ENCODE peak calls at places on chromosomes 1 and 21, in seven cellular contexts. G is astrocyte of the cerebellum, V is body of pancreas, M is heart left ventricle, S is SK-N-SH, F is cardiac fibroblast, E is HL-60. J is an unnamed sample.
A peak's percentile ranks its signal among the peaks of the same experiment; 100 is the strongest.

GRCh38 chr1:40853113-40853999 is 8.8 kb downstream of the CITED4 start:
- DNase-seq in G (no peak), V (no peak), M (no peak), S (no peak), F (no peak), E (no peak), J (no peak)

GRCh38 chr1:108502624-108503023 is 52.5 kb downstream of the NBPF6 start:
- DNase-seq in G (no peak), V (no peak), M (no peak), S (no peak), F (peak; percentile 15), E (no peak), J (peak; percentile 61)

GRCh38 chr1:228236744-228237143 is 28.9 kb downstream of the OBSCN start:
- DNase-seq in G (no peak), V (peak; percentile 53), M (no peak), S (no peak), F (peak; percentile 60), E (no peak), J (peak; percentile 53)

GRCh38 chr1:239262538-239262937 is 123.8 kb upstream of the CHRM3 start:
- DNase-seq in G (no peak), V (no peak), M (no peak), S (no peak), F (no peak), E (no peak), J (no peak)

GRCh38 chr1:38062361-38063288 is 16.0 kb upstream of the POU3F1 start:
- DNase-seq in G (no peak), V (no peak), M (no peak), S (peak; percentile 64), F (no peak), E (no peak), J (no peak)

GRCh38 chr1:200908158-200908868 is 13.6 kb downstream of the INAVA start:
- DNase-seq in G (no peak), V (no peak), M (no peak), S (no peak), F (no peak), E (no peak), J (no peak)

GRCh38 chr1:101150676-101151075 is 86.1 kb upstream of the S1PR1 start:
- DNase-seq in G (no peak), V (no peak), M (no peak), S (no peak), F (no peak), E (no peak), J (no peak)

GRCh38 chr1:219784660-219785391 is 143.5 kb downstream of the SLC30A10 start:
- DNase-seq in G (no peak), V (no peak), M (no peak), S (no peak), F (peak; percentile 6), E (no peak), J (peak; percentile 42)

GRCh38 chr1:3308053-3308452 is 146.4 kb upstream of the ARHGEF16 start:
- DNase-seq in G (no peak), V (no peak), M (no peak), S (no peak), F (no peak), E (no peak), J (no peak)

GRCh38 chr1:208541225-208541855 is 297.2 kb upstream of the PLXNA2 start:
- DNase-seq in G (no peak), V (no peak), M (no peak), S (no peak), F (no peak), E (no peak), J (no peak)

GRCh38 chr1:86788300-86789206 is 84.2 kb downstream of the SH3GLB1 start:
- DNase-seq in G (peak; percentile 93), V (peak; percentile 37), M (no peak), S (no peak), F (peak; percentile 91), E (peak; percentile 37), J (peak; percentile 98)

GRCh38 chr1:96313216-96313615 is 408.4 kb upstream of the PTBP2 start:
- DNase-seq in G (peak; percentile 89), V (no peak), M (no peak), S (no peak), F (peak; percentile 75), E (no peak), J (peak; percentile 86)

GRCh38 chr21:18053151-18053550 is 191.5 kb upstream of the CHODL start:
- DNase-seq in G (no peak), V (no peak), M (no peak), S (no peak), F (no peak), E (no peak), J (no peak)

GRCh38 chr1:50474859-50475809 is 51.9 kb upstream of the DMRTA2 start:
- DNase-seq in G (no peak), V (no peak), M (no peak), S (no peak), F (no peak), E (no peak), J (peak; percentile 7)

GRCh38 chr1:28680141-28680540 is 11.6 kb downstream of the GMEB1 start:
- DNase-seq in G (no peak), V (no peak), M (no peak), S (no peak), F (no peak), E (no peak), J (no peak)

GRCh38 chr21:44723177-44724131 is 12.1 kb upstream of the TSPEAR start:
- DNase-seq in G (no peak), V (no peak), M (no peak), S (no peak), F (no peak), E (no peak), J (no peak)

GRCh38 chr1:21064057-21064456 is 112.6 kb downstream of the EIF4G3 start:
- DNase-seq in G (no peak), V (no peak), M (no peak), S (peak; percentile 16), F (no peak), E (no peak), J (no peak)

DNA sequence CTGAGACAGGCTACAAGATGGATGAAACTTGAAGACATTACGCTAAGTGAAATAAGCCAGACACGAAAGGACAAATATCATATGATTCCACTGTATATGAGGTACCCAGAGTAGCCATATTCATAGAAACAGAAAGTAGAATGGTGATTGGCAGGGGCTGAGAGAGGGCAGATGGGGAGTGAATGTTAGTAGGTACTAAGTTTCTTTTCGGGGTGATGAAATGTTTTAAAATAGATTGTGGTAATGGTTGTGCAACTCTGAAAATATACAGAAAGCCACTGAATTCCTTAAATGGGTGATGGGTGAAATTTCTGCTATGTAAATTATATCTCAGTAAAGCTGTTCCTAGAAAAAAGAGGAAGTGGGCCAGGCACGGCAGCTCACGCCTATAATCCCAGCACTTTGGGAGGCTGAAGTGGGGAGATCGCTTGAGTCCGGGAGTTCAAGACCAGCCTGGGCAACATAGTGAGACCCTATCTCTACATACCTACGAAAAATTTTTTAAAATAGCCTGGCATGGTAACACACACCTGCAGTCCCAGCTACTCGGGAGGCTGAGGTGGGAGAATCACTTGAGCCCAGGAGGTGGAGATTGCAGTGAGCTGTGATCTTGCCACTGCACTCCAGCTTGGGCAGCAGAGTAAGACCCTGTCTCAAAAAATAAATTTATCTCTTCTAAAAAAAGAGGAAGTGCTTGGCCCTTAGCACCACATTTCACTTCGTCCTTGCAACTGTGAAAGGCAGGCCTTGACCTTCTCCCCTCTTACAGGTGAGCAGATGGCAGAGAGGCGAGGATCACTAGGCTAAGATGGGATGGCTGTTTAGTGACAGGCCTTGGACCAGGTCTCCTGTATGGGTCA is 16.0 kb downstream of the SLC27A3 start:
- DNase-seq in G (peak; percentile 51), V (peak; percentile 53), M (no peak), S (no peak), F (peak; percentile 92), E (peak; percentile 92), J (peak; percentile 88)
- H3K4me3 ChIP-seq in G (no peak overlapping the region), V (no peak overlapping the region), M (no peak overlapping the region), S (no peak overlapping the region), F (peak overlapping the region; percentile 14), E (peak overlapping the region; percentile 22), J (peak overlapping the region; percentile 25)

DNA sequence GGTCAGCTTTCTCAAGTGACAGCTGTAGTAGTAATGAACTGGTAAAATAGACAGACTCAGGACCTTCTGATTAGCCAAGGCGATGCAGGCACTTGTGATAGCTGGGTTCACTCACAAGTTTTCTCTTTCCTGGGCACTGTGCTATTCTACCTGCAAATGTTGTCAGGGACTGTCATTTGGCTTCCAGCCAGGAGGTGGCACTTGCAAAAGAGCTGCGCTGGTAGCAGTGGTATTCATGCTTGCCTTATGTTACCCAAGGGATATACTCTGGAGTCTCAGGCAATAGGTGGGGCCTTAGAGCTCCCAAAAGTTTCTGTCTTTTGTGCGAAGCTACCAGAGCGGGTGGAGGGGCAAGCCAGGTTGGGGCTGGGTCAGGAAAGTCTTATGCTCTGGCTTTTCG is 23.5 kb downstream of the IFI44 start:
- DNase-seq in G (no peak), V (no peak), M (no peak), S (no peak), F (no peak), E (no peak), J (no peak)
- TF ChIP-seq CTCF in G (no peak), V (no peak), M (no peak), S (no peak), F (no peak), E (no peak), J (no peak)

GRCh38 chr1:30779294-30780071 is 21.9 kb upstream of the LAPTM5 start:
- DNase-seq in G (no peak), V (peak; percentile 81), M (peak; percentile 78), S (peak; percentile 88), F (peak; percentile 76), E (peak; percentile 86), J (peak; percentile 62)
- H3K4me3 ChIP-seq in G (no peak overlapping the region), V (no peak overlapping the region), M (no peak overlapping the region), S (no peak overlapping the region), F (no peak overlapping the region), E (no peak overlapping the region), J (no peak overlapping the region)

DNA sequence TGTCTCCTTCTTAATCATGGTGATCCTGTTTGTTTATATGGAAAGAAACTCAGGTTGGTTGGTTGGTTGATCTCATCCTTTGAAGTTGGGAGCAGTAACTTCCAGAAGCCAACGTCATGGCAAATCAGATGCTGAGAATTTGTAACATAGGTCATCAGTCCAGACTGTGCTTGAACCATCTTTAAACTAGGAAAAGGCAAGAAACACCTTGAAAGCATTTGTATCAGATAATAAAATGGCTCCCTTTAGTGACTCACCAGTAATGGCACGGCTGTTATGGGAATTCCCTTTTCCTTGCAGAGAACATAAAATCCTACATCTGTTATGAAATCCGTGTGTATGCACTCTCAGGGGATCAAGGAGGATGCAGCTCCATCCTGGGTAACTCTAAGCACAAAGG is 58.1 kb downstream of the SERBP1 start:
- DNase-seq in G (no peak), V (no peak), M (no peak), S (no peak), F (no peak), E (no peak), J (peak; percentile 58)
- TF ChIP-seq CTCF in G (no peak), V (no peak), M (no peak), S (no peak), F (no peak), E (no peak), J (no peak)

GRCh38 chr21:36005018-36005417 is 55.3 kb downstream of the SETD4 start:
- DNase-seq in G (no peak), V (no peak), M (no peak), S (no peak), F (peak; percentile 5), E (peak; percentile 24), J (peak; percentile 90)
- H3K4me3 ChIP-seq in G (no peak overlapping the region), V (no peak overlapping the region), M (no peak overlapping the region), S (no peak overlapping the region), F (no peak overlapping the region), E (no peak overlapping the region), J (peak overlapping the region; percentile 46)